ENCODE peak calls at places on chromosome 20, in five cellular contexts. Y, W, H, M and V are unnamed samples.

GRCh38 chr20:18428490-18429173 is 38.2 kb downstream of the DZANK1 start:
- DNase-seq in M (no peak), W (peak), Y (no peak), H (no peak), V (no peak)

GRCh38 chr20:878511-879307 is 37.4 kb downstream of the ANGPT4 start:
- DNase-seq in H (peak), Y (no peak), W (no peak), M (no peak), V (no peak)

GRCh38 chr20:61896058-61896961 is 169.4 kb downstream of the TAF4 start:
- DNase-seq in W (peak), Y (no peak), M (peak), H (peak), V (peak)

GRCh38 chr20:47843886-47844567 is 58.7 kb upstream of the SULF2 start:
- DNase-seq in W (no peak), M (peak), Y (no peak), H (no peak), V (no peak)

GRCh38 chr20:36493801-36494114 is 47.6 kb upstream of the MYL9 start:
- DNase-seq in W (peak), H (no peak), Y (no peak), M (peak), V (peak)

GRCh38 chr20:22312744-22313346 is 271.5 kb downstream of the FOXA2 start:
- DNase-seq in W (peak), M (peak), H (peak), Y (no peak), V (no peak)

GRCh38 chr20:62913043-62913630 is 13.2 kb downstream of the DIDO1 start:
- DNase-seq in Y (no peak), W (no peak), M (no peak), H (no peak), V (no peak)

GRCh38 chr20:59518881-59519706 is 85.2 kb upstream of the PHACTR3 start:
- DNase-seq in H (peak), W (peak), Y (no peak), M (peak), V (peak)

GRCh38 chr20:17644451-17644850 is 37.6 kb downstream of the RRBP1 start:
- DNase-seq in Y (no peak), W (no peak), H (no peak), M (no peak), V (no peak)

GRCh38 chr20:4820833-4821518 is 99.3 kb downstream of the PRND start:
- DNase-seq in H (no peak), Y (no peak), W (peak), M (peak), V (peak)

GRCh38 chr20:42043921-42044320 is 425.7 kb upstream of the CHD6 start:
- DNase-seq in M (no peak), W (no peak), Y (no peak), H (no peak), V (no peak)

GRCh38 chr20:62276448-62276847 is 26.3 kb upstream of the ADRM1 start:
- DNase-seq in Y (no peak), M (no peak), H (no peak), W (no peak), V (no peak)

GRCh38 chr20:47502271-47502730 is 614 bp downstream of the NCOA3 start:
- DNase-seq in W (peak), H (no peak), M (peak), Y (no peak), V (no peak)

GRCh38 chr20:38196592-38196991 is 31.5 kb upstream of the TGM2 start:
- DNase-seq in M (no peak), W (peak), H (peak), Y (no peak), V (no peak)

GRCh38 chr20:63982937-63983336 is 2.0 kb downstream of the PRPF6 start:
- DNase-seq in H (no peak), Y (no peak), W (no peak), M (no peak), V (no peak)

GRCh38 chr20:23282111-23282510 is 68.5 kb upstream of the NXT1 start:
- DNase-seq in Y (no peak), H (no peak), W (no peak), M (no peak), V (no peak)

GRCh38 chr20:58907481-58908137 is 55.1 kb downstream of the GNAS start:
- DNase-seq in H (no peak), M (peak), W (peak), Y (peak), V (peak)

GRCh38 chr20:20237093-20237959 is 130.6 kb upstream of the INSM1 start:
- DNase-seq in H (peak), Y (peak), W (peak), M (peak), V (no peak)

GRCh38 chr20:46559685-46560440 is 9.4 kb upstream of the OCSTAMP start:
- DNase-seq in W (no peak), M (no peak), H (no peak), Y (no peak), V (no peak)

GRCh38 chr20:24648481-24648880 is 179.1 kb downstream of the SYNDIG1 start:
- DNase-seq in H (no peak), M (no peak), W (no peak), Y (no peak), V (no peak)

GRCh38 chr20:278607-279571 is 11.7 kb downstream of the C20orf96 start:
- DNase-seq in H (peak), M (no peak), W (no peak), Y (no peak), V (no peak)

GRCh38 chr20:43388267-43389081 is 69.2 kb upstream of the SRSF6 start:
- DNase-seq in H (no peak), Y (no peak), M (no peak), W (peak), V (no peak)

GRCh38 chr20:25324412-25324811 is 66.2 kb downstream of the ABHD12 start:
- DNase-seq in H (no peak), M (no peak), W (no peak), Y (no peak), V (no peak)

GRCh38 chr20:58740356-58741308 is 48.0 kb downstream of the NPEPL1 start:
- DNase-seq in W (no peak), H (no peak), M (no peak), Y (no peak), V (no peak)

GRCh38 chr20:52103469-52103910 is 88.1 kb downstream of the ZFP64 start:
- DNase-seq in Y (no peak), W (peak), M (no peak), H (peak), V (no peak)

GRCh38 chr20:41141153-41141815 is 3.9 kb downstream of the PLCG1 start:
- DNase-seq in Y (no peak), H (no peak), M (peak), W (peak), V (peak)

GRCh38 chr20:63473555-63474449 is 1.3 kb upstream of the KCNQ2 start:
- DNase-seq in Y (no peak), W (no peak), H (no peak), M (no peak), V (no peak)

GRCh38 chr20:63397155-63397843 is 36.1 kb upstream of the CHRNA4 start:
- DNase-seq in W (no peak), Y (no peak), H (no peak), M (no peak), V (no peak)

GRCh38 chr20:63612276-63612931 is 14.5 kb downstream of the GMEB2 start:
- DNase-seq in Y (no peak), W (no peak), M (no peak), H (no peak), V (no peak)

GRCh38 chr20:59322813-59323469 is 22.5 kb downstream of the EDN3 start:
- DNase-seq in M (peak), H (no peak), Y (no peak), W (no peak), V (no peak)

GRCh38 chr20:61289166-61289565 is 37.1 kb downstream of the CDH4 start:
- DNase-seq in H (no peak), M (no peak), Y (no peak), W (no peak), V (no peak)

GRCh38 chr20:17634666-17635319 is 47.2 kb downstream of the RRBP1 start:
- DNase-seq in H (no peak), M (no peak), Y (no peak), W (no peak), V (no peak)